ENCODE peak calls at places on chromosomes 13 and 19, in seven cellular contexts. F, B, U, S, E, C and Q are unnamed samples.

GRCh38 chr13:64471916-64472315 is 2758.2 kb downstream of the PCDH9 start:
- DNase-seq in C (no peak), F (no peak), B (peak), U (no peak), S (peak), E (peak), Q (peak)

GRCh38 chr13:90746230-90746629 is 601.3 kb upstream of the MIR17HG start:
- DNase-seq in S (no peak), U (no peak), C (no peak), F (no peak), B (no peak), E (no peak), Q (no peak)

GRCh38 chr13:45242070-45242469 is 41.2 kb upstream of the KCTD4 start:
- DNase-seq in B (no peak), S (peak), E (no peak), U (no peak), C (no peak), F (no peak), Q (peak)

GRCh38 chr19:7168941-7169340 is 99.4 kb downstream of the ZNF557 start:
- DNase-seq in F (no peak), E (no peak), S (no peak), B (no peak), U (no peak), C (no peak), Q (peak)

GRCh38 chr19:45972081-45972943 is 1.4 kb downstream of the NOVA2 start:
- DNase-seq in E (no peak), S (no peak), U (no peak), C (no peak), F (no peak), B (no peak), Q (no peak)

GRCh38 chr19:33064117-33064777 is 441 bp downstream of the RHPN2 start:
- DNase-seq in F (peak), S (peak), B (peak), E (peak), U (peak), C (no peak), Q (no peak)

GRCh38 chr19:43618921-43619261 is 538 bp downstream of the ZNF428 start:
- DNase-seq in U (no peak), E (no peak), B (no peak), S (no peak), F (no peak), C (no peak), Q (peak)

GRCh38 chr19:2602391-2603181 is 99.9 kb downstream of the GNG7 start:
- DNase-seq in C (no peak), B (peak), U (peak), F (no peak), E (peak), S (peak), Q (peak)

GRCh38 chr13:99281811-99282263 is 23.7 kb upstream of the GPR18 start:
- DNase-seq in C (no peak), F (no peak), B (no peak), U (no peak), S (no peak), E (peak), Q (no peak)

GRCh38 chr19:16066611-16067104 is 9.6 kb upstream of the TPM4 start:
- DNase-seq in C (no peak), E (peak), U (peak), S (no peak), B (no peak), F (no peak), Q (peak)

GRCh38 chr19:19657397-19657783 is 6.1 kb downstream of the ATP13A1 start:
- DNase-seq in U (no peak), F (no peak), E (no peak), C (no peak), B (no peak), S (no peak), Q (no peak)

GRCh38 chr19:20999731-21000352 is 20.6 kb upstream of the ZNF430 start:
- DNase-seq in C (peak), E (peak), F (peak), S (peak), U (peak), B (peak), Q (peak)

GRCh38 chr13:113205428-113205931 is 3.0 kb downstream of the PCID2 start:
- DNase-seq in C (no peak), E (no peak), U (no peak), S (peak), B (no peak), F (no peak), Q (peak)

GRCh38 chr13:30618186-30618937 is 642 bp downstream of the USPL1 start:
- DNase-seq in B (no peak), E (peak), S (peak), U (no peak), C (no peak), F (peak), Q (no peak)

GRCh38 chr13:48532146-48532472 is 771 bp downstream of the RCBTB2 start:
- DNase-seq in S (no peak), C (no peak), B (no peak), U (no peak), F (no peak), E (peak), Q (peak)

GRCh38 chr19:33477781-33478180 is 43.8 kb downstream of the PEPD start:
- DNase-seq in F (no peak), U (no peak), B (no peak), E (no peak), C (no peak), S (no peak), Q (peak)

GRCh38 chr13:105370011-105370645 is 1165.3 kb downstream of the EFNB2 start:
- DNase-seq in F (no peak), S (no peak), B (no peak), U (no peak), C (no peak), E (no peak), Q (no peak)

GRCh38 chr13:113646376-113646775 is 11.6 kb downstream of the ATP4B start:
- DNase-seq in E (no peak), B (no peak), C (no peak), F (no peak), U (no peak), S (no peak), Q (no peak)

GRCh38 chr19:41932259-41933130 is 4.2 kb upstream of the ERFL start:
- DNase-seq in F (no peak), U (no peak), C (no peak), S (no peak), E (no peak), B (no peak), Q (no peak)

GRCh38 chr19:49497790-49498106 is 1.5 kb downstream of the RPS11 start:
- DNase-seq in S (no peak), C (no peak), F (no peak), U (no peak), E (no peak), B (no peak), Q (no peak)

GRCh38 chr13:78121459-78122348 is 203.1 kb upstream of the EDNRB start:
- DNase-seq in E (peak), B (peak), F (peak), U (no peak), C (no peak), S (peak), Q (peak)

GRCh38 chr19:18292460-18292809 is 11.0 kb upstream of the JUND start:
- DNase-seq in S (no peak), C (no peak), B (peak), E (peak), F (no peak), U (peak), Q (no peak)

GRCh38 chr19:17303940-17304267 is 679 bp upstream of the ABHD8 start:
- DNase-seq in C (no peak), B (no peak), U (no peak), F (no peak), S (no peak), E (no peak), Q (no peak)

GRCh38 chr13:102536695-102537485 is 59.9 kb upstream of the TPP2 start:
- DNase-seq in E (no peak), S (no peak), U (no peak), F (no peak), C (no peak), B (no peak), Q (no peak)

GRCh38 chr19:12872941-12873890 is 8.0 kb downstream of the DNASE2 start:
- DNase-seq in C (no peak), F (no peak), B (peak), S (peak), U (peak), E (peak), Q (peak)

GRCh38 chr13:92303428-92303827 is 905.0 kb downstream of the GPC5 start:
- DNase-seq in F (no peak), U (no peak), E (no peak), C (no peak), S (peak), B (no peak), Q (peak)

GRCh38 chr19:49425922-49426592 is 869 bp downstream of the GFY start:
- DNase-seq in S (no peak), B (peak), U (peak), E (no peak), F (no peak), C (peak), Q (no peak)

GRCh38 chr19:18596752-18597157 is 8.2 kb downstream of the REX1BD start:
- DNase-seq in C (no peak), E (peak), B (peak), F (no peak), U (peak), S (no peak), Q (no peak)

GRCh38 chr13:23945612-23946011 is 48.3 kb upstream of the C1QTNF9B start:
- DNase-seq in U (no peak), E (no peak), F (no peak), B (no peak), C (no peak), S (no peak), Q (no peak)

GRCh38 chr13:96899946-96900345 is 94.3 kb downstream of the OXGR1 start:
- DNase-seq in E (no peak), C (no peak), F (no peak), U (no peak), S (no peak), B (no peak), Q (no peak)

GRCh38 chr19:51702754-51703654 is 9.9 kb downstream of the SPACA6 start:
- DNase-seq in S (peak), B (peak), E (peak), C (peak), F (no peak), U (peak), Q (no peak)

DNA sequence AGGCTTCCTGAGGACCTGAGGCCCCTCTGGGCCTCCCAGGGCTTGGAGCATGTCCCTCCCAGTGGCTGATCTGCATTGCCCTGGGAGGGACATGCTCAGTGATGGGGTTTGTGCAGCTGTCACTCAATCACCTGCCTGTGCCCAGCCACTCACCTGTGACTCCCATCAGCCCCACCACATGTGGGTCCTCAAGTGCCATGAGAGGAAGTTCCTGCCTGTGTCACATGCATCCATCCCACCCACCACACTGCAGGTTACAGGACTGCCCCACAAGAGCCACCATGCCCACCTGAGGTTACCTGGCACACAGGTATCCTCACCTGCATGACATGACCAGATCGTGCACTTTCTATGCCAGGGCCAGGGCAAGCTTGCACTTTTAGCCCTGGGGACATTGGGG is 80.0 kb downstream of the SCGB2B2 start:
- DNase-seq in C (no peak), U (no peak), F (no peak), E (no peak), S (no peak), B (no peak), Q (no peak)
- H2BK5ac ChIP-seq in C (no peak), U (no peak), F (no peak), E (no peak), S (no peak), B (no peak), Q (no peak)

GRCh38 chr19:35155441-35155840 is 906 bp downstream of the FXYD5 start:
- DNase-seq in C (no peak), B (no peak), U (no peak), E (no peak), F (no peak), S (no peak), Q (no peak)
- H2BK5ac ChIP-seq in C (no peak), B (no peak), U (no peak), E (no peak), F (peak), S (no peak), Q (peak)

GRCh38 chr19:40747536-40747935 is 2.7 kb downstream of the ACTMAP start:
- DNase-seq in S (no peak), B (no peak), C (no peak), U (no peak), E (no peak), F (no peak), Q (no peak)
- H2BK5ac ChIP-seq in S (no peak), B (no peak), C (no peak), U (no peak), E (no peak), F (no peak), Q (no peak)

DNA sequence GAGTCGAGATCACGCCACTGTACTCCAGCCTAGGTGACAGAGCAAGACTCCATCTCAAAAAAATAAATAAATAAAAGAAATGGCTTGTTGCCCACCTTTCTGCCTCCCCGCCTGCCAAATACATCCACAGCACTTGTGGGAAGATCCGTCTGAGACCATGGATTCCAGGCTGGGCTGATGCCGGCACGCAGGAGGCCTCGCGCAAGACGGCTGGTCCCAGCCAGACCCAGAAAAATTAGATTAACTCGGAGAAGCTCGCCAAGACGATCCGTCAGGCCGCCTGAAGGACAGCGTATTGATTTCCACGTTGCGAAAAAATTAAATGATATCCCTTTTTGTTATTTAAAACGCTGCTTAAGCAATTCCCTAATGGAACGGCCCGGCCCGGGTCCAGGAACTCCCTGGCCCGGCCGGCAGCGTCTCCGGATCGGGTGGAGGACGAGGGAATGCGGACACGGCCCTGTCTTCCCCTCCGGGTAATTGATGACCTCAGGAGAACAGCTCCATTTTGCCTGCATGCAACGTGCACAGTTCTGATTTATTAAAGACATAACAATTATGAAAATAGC is 51.9 kb downstream of the ZNRF4 start:
- DNase-seq in E (no peak), U (no peak), F (no peak), B (no peak), C (no peak), S (no peak), Q (no peak)
- H2BK5ac ChIP-seq in E (no peak), U (no peak), F (peak), B (no peak), C (no peak), S (no peak), Q (no peak)